ENCODE peak calls at places on chromosomes 1 and 21, in four cellular contexts. P is astrocyte of the cerebellum, M is GM10248, F is PC-9. G is an unnamed sample.

GRCh38 chr1:215018555-215018954 is 64.0 kb upstream of the KCNK2 start:
- DNase-seq in M (no peak), F (no peak), P (peak; percentile 91), G (no peak)

GRCh38 chr1:65434760-65435159 is 14.3 kb downstream of the LEPR start:
- DNase-seq in P (no peak), M (no peak), F (peak; percentile 79), G (no peak)

GRCh38 chr1:197130677-197131304 is 15.7 kb downstream of the ASPM start:
- DNase-seq in M (no peak), F (no peak), P (peak; percentile 39), G (no peak)

GRCh38 chr1:21241761-21242581 is 48.3 kb downstream of the ECE1 start:
- DNase-seq in F (no peak), M (no peak), P (no peak), G (no peak)

GRCh38 chr1:69777423-69777822 is 209.7 kb downstream of the LRRC7 start:
- DNase-seq in F (no peak), P (no peak), M (no peak), G (no peak)

GRCh38 chr1:204085876-204086275 is 13.0 kb downstream of the SOX13 start:
- DNase-seq in P (no peak), M (no peak), F (no peak), G (no peak)

GRCh38 chr1:146007048-146007784 is 10.8 kb upstream of the TXNIP start:
- DNase-seq in F (peak; percentile 34), M (peak; percentile 82), P (peak; percentile 83), G (peak; percentile 91)

GRCh38 chr1:240905225-240905765 is 293.3 kb upstream of the GREM2 start:
- DNase-seq in M (no peak), P (no peak), F (no peak), G (no peak)

GRCh38 chr21:35831791-35832190 is 228.5 kb downstream of the SETD4 start:
- DNase-seq in F (no peak), M (no peak), P (no peak), G (no peak)

DNA sequence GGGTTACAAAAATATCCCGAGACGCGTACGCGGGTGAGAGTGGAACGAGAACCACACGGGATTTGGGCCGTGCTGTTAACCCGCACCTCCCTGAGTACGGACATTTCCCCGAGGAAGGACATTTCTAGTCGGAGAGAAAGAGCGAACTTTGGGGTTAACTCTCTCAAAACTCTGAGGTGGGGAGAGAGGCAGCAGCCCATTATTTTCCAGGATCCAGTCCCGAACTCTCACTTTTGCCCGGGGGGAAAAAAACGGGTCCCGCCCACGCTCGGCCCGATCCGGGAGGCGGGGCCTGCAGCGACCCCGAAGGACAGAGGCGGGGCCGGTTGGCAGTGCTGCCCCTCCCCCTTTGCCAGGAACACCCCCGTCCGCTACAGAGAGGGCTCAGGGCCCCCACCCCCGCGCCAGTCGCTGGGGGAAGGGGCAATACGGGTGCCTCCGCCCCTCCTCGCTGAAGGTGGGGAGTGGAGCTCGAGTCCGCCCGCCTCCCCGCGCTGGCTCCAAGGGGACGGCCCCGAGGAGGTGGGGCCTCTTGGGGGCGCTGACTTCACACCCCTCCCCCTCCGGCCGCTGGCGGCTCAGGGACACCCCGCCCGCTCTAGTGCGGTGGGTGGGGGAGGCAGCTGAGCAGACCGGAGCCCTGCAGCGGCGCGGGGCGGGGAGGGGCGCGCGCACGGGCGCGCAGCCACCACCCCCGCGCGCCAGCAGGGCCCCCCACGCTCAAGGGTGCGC is 722 bp downstream of the NUCKS1 start:
- DNase-seq in M (peak; percentile 97), F (peak; percentile 99), P (peak; percentile 85), G (peak; percentile 100)
- TF ChIP-seq CTCF in M (no peak), F (no peak), P (no peak), G (no peak)

DNA sequence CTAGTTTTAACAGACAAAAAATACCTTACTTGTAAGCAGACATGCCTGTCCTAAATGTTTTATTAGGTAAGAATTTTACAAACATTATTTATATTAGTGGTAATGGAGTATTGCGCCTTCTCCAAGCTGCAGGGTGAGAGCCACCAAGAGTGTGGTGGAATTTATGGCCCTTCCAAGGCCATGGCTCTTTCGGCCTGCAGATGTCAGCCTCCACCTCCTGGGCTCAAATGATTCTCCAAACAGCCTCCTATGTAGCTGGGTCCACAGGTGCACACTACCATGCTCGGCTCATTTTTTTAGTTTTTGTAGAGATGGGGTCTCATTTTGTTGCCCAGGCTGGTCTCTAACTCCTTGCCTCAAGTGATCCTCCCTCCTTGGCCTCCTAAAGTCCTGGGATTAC is 56.3 kb downstream of the ITGB3BP start:
- DNase-seq in M (no peak), P (no peak), F (no peak), G (peak; percentile 10)
- TF ChIP-seq CTCF in M (no peak), P (no peak), F (no peak), G (no peak)

GRCh38 chr1:161159087-161159914 is at the start of gene USP21:
- DNase-seq in M (peak; percentile 96), F (peak; percentile 88), P (peak; percentile 80), G (peak; percentile 94)

GRCh38 chr1:161158316-161159016 is 834 bp upstream of the USP21 start:
- DNase-seq in F (no peak), P (no peak), M (no peak), G (no peak)

GRCh38 chr1:161159915-161160248 is 582 bp downstream of the USP21 start:
- DNase-seq in P (no peak), M (no peak), F (no peak), G (no peak)

GRCh38 chr1:161160763-161161162 is 1.5 kb downstream of the USP21 start:
- DNase-seq in F (no peak), P (no peak), M (no peak), G (no peak)

GRCh38 chr1:161157867-161158266 is 1.4 kb upstream of the USP21 start:
- DNase-seq in P (no peak), F (no peak), M (no peak), G (no peak)
- TF ChIP-seq CTCF in P (no peak), F (no peak), M (no peak), G (no peak)

GRCh38 chr1:8862528-8862927 is 16.0 kb downstream of the ENO1 start:
- DNase-seq in P (no peak), F (no peak), M (no peak), G (no peak)

GRCh38 chr1:8856689-8857412 is 21.6 kb downstream of the ENO1 start:
- DNase-seq in F (no peak), P (no peak), M (no peak), G (no peak)

GRCh38 chr1:8858112-8858668 is 20.3 kb downstream of the ENO1 start:
- DNase-seq in P (peak; percentile 72), M (no peak), F (peak; percentile 82), G (no peak)

GRCh38 chr1:8860738-8861516 is 17.6 kb downstream of the ENO1 start:
- DNase-seq in P (no peak), F (no peak), M (no peak), G (no peak)

GRCh38 chr1:8858888-8859706 is 19.4 kb downstream of the ENO1 start:
- DNase-seq in P (peak; percentile 55), M (peak; percentile 46), F (peak; percentile 31), G (peak; percentile 65)
- TF ChIP-seq CTCF in P (peak; percentile 73), M (peak; percentile 65), F (peak; percentile 69), G (peak; percentile 45)

GRCh38 chr1:2459757-2460156 is 16.3 kb upstream of the PLCH2 start:
- DNase-seq in P (peak; percentile 9), F (peak; percentile 55), M (no peak), G (no peak)
- TF ChIP-seq CTCF in P (peak; percentile 38), F (no peak), M (no peak), G (no peak)

GRCh38 chr21:30256100-30256499 is 26.6 kb downstream of the KRTAP24-1 start:
- DNase-seq in P (no peak), M (no peak), F (no peak), G (no peak)

GRCh38 chr21:30251781-30252180 is 31.0 kb downstream of the KRTAP24-1 start:
- DNase-seq in P (no peak), M (no peak), F (no peak), G (peak; percentile 21)

GRCh38 chr21:30255679-30256078 is 27.1 kb downstream of the KRTAP24-1 start:
- DNase-seq in P (no peak), F (no peak), M (no peak), G (no peak)

GRCh38 chr21:30257773-30258172 is 25.0 kb downstream of the KRTAP24-1 start:
- DNase-seq in P (peak; percentile 9), F (peak; percentile 12), M (no peak), G (peak; percentile 77)
- TF ChIP-seq CTCF in P (peak; percentile 28), F (peak; percentile 51), M (no peak), G (peak; percentile 55)

GRCh38 chr1:6140413-6140812 is 39.7 kb downstream of the CHD5 start:
- DNase-seq in F (no peak), M (no peak), P (no peak), G (no peak)

GRCh38 chr1:6134741-6135510 is 45.2 kb downstream of the CHD5 start:
- DNase-seq in M (no peak), F (no peak), P (no peak), G (no peak)

GRCh38 chr1:6134206-6134605 is 45.9 kb downstream of the CHD5 start:
- DNase-seq in F (no peak), M (no peak), P (no peak), G (no peak)

GRCh38 chr1:6136516-6137220 is 43.5 kb downstream of the CHD5 start:
- DNase-seq in P (no peak), F (no peak), M (no peak), G (no peak)

DNA sequence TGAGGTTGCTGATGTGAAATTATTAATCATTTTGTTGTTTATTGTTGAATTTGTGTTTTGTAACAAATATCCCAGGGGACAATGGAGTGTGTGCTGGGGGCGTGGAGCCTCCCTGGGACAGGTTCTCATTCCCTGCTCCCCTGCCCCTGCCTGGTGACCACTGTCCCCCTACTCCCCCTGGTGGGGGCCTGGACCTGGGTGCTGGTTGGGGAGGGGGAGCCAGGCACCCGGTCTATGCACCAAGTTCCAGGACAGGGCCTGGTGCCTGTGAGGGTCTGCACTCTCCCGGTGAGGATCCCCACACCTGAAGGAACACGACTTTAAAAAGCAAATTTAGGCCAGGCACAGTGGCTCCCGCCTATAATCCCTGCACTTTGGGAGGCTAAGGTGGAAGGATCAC is 42.4 kb downstream of the CHD5 start:
- DNase-seq in F (no peak), P (no peak), M (no peak), G (no peak)
- TF ChIP-seq CTCF in F (no peak), P (no peak), M (no peak), G (no peak)

GRCh38 chr1:243883551-243883950 is 33.5 kb upstream of the AKT3 start:
- DNase-seq in F (no peak), M (no peak), P (peak; percentile 96), G (peak; percentile 65)

GRCh38 chr1:243885806-243886205 is 35.8 kb upstream of the AKT3 start:
- DNase-seq in M (no peak), F (no peak), P (no peak), G (no peak)

GRCh38 chr1:243884603-243885002 is 34.6 kb upstream of the AKT3 start:
- DNase-seq in M (no peak), P (no peak), F (no peak), G (no peak)

DNA sequence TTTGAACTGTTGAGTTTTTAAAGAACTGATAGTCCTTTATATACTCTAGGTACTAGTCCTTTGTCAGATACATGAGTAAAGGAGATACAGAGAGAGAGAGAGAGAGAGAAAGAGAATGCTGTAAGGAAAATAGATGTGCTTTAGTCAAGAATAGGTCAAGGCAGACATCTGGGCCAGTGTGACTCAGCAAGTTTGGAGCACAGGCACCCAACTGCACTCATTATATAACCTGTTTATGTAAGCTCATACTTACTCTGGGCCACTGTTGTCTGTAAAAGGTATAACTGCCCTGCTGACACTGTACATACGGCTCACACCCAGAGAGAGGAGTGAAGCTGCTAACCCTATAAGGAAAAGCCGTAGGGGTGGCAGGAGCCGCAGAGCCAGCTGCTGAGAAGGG is 32.2 kb upstream of the AKT3 start:
- DNase-seq in P (no peak), F (no peak), M (no peak), G (peak; percentile 50)
- TF ChIP-seq CTCF in P (no peak), F (no peak), M (no peak), G (no peak)

GRCh38 chr1:66607458-66607857 is 73.5 kb downstream of the SGIP1 start:
- DNase-seq in M (no peak), P (no peak), F (no peak), G (no peak)
- TF ChIP-seq CTCF in M (no peak), P (no peak), F (no peak), G (no peak)